ENCODE peak calls at places on chromosomes 3 and 15, in nine cellular contexts. C is esophagus squamous epithelium, Y is stomach, D is tibial nerve, P is ovary, Q is body of pancreas, N is endothelial cell of umbilical vein, T is HCT116, F is heart left ventricle. Z is an unnamed sample.

GRCh38 chr15:79418693-79419279 is 13.3 kb upstream of the MINAR1 start:
- DNase-seq in C (no peak), D (no peak), Y (no peak), N (no peak), Q (no peak), F (no peak), P (no peak), T (no peak), Z (no peak)

GRCh38 chr15:39976291-39977274 is 42.7 kb downstream of the EIF2AK4 start:
- DNase-seq in T (no peak), D (peak), Y (peak), F (peak), N (peak), Q (peak), C (no peak), P (peak), Z (peak)

GRCh38 chr15:42456971-42457370 is 34.0 kb downstream of the ZNF106 start:
- DNase-seq in Q (no peak), T (no peak), D (no peak), P (no peak), C (no peak), F (no peak), Y (no peak), N (no peak), Z (no peak)

GRCh38 chr15:55522741-55523450 is 14.9 kb upstream of the DNAAF4 start:
- DNase-seq in T (no peak), D (no peak), N (no peak), Q (no peak), P (no peak), C (no peak), Y (no peak), F (no peak), Z (no peak)

GRCh38 chr3:149813367-149814281 is 609 bp downstream of the RNF13 start:
- DNase-seq in P (peak), C (no peak), F (no peak), N (peak), D (peak), Q (peak), Y (no peak), T (no peak), Z (no peak)

GRCh38 chr3:138205527-138205926 is 18.4 kb downstream of the ARMC8 start:
- DNase-seq in P (no peak), F (no peak), D (no peak), Y (no peak), T (no peak), Q (no peak), C (no peak), N (no peak), Z (no peak)

GRCh38 chr3:50229490-50229889 is 6.5 kb upstream of the GNAI2 start:
- DNase-seq in F (no peak), C (no peak), D (no peak), Y (no peak), T (no peak), N (no peak), Q (no peak), P (no peak), Z (no peak)

GRCh38 chr3:195154793-195155535 is 116.0 kb downstream of the XXYLT1 start:
- DNase-seq in Y (peak), C (no peak), T (no peak), Q (peak), D (peak), N (peak), P (peak), F (peak), Z (peak)

GRCh38 chr3:53072653-53073552 is 27.0 kb upstream of the SFMBT1 start:
- DNase-seq in N (peak), T (peak), P (peak), F (peak), C (peak), D (peak), Q (peak), Y (peak), Z (peak)

GRCh38 chr15:36428102-36428845 is 151.2 kb upstream of the CDIN1 start:
- DNase-seq in N (peak), P (no peak), D (peak), C (no peak), T (peak), Y (no peak), Q (peak), F (no peak), Z (peak)

GRCh38 chr3:114874447-114874846 is 272.6 kb downstream of the ZBTB20 start:
- DNase-seq in Y (no peak), T (no peak), C (no peak), D (no peak), P (no peak), N (peak), F (peak), Q (no peak), Z (no peak)

GRCh38 chr15:95401586-95401985 is 928.9 kb upstream of the NR2F2 start:
- DNase-seq in C (no peak), Y (no peak), F (no peak), Q (no peak), P (no peak), D (no peak), N (no peak), T (no peak), Z (no peak)

GRCh38 chr3:39502838-39503145 is 35.3 kb downstream of the MOBP start:
- DNase-seq in N (no peak), Q (no peak), C (no peak), D (no peak), Y (no peak), F (no peak), P (no peak), T (no peak), Z (no peak)

GRCh38 chr3:62051506-62051905 is 321.8 kb downstream of the FEZF2 start:
- DNase-seq in Y (peak), P (no peak), F (no peak), Q (peak), D (no peak), T (peak), N (peak), C (no peak), Z (no peak)

GRCh38 chr3:113541519-113541918 is 9.2 kb downstream of the SIDT1 start:
- DNase-seq in N (no peak), T (no peak), C (no peak), D (no peak), F (no peak), P (no peak), Q (no peak), Y (no peak), Z (no peak)

GRCh38 chr3:120021523-120021922 is 72.7 kb downstream of the GSK3B start:
- DNase-seq in N (no peak), Y (no peak), C (no peak), P (no peak), F (no peak), Q (no peak), T (no peak), D (no peak), Z (no peak)

GRCh38 chr15:31328425-31328998 is 1.9 kb downstream of the KLF13 start:
- DNase-seq in T (no peak), P (no peak), D (no peak), F (no peak), C (no peak), N (no peak), Y (no peak), Q (no peak), Z (peak)

GRCh38 chr15:31325432-31325975 is 1.1 kb upstream of the KLF13 start:
- DNase-seq in D (peak), N (no peak), Y (peak), T (no peak), F (peak), Q (peak), P (peak), C (no peak), Z (peak)

GRCh38 chr15:31327674-31328424 is 1.2 kb downstream of the KLF13 start:
- DNase-seq in Q (peak), F (peak), C (no peak), P (peak), N (peak), D (no peak), T (no peak), Y (peak), Z (peak)

GRCh38 chr15:31325976-31326728 is 483 bp upstream of the KLF13 start:
- DNase-seq in N (peak), T (peak), C (peak), Y (peak), D (peak), F (peak), Q (peak), P (peak), Z (peak)

DNA sequence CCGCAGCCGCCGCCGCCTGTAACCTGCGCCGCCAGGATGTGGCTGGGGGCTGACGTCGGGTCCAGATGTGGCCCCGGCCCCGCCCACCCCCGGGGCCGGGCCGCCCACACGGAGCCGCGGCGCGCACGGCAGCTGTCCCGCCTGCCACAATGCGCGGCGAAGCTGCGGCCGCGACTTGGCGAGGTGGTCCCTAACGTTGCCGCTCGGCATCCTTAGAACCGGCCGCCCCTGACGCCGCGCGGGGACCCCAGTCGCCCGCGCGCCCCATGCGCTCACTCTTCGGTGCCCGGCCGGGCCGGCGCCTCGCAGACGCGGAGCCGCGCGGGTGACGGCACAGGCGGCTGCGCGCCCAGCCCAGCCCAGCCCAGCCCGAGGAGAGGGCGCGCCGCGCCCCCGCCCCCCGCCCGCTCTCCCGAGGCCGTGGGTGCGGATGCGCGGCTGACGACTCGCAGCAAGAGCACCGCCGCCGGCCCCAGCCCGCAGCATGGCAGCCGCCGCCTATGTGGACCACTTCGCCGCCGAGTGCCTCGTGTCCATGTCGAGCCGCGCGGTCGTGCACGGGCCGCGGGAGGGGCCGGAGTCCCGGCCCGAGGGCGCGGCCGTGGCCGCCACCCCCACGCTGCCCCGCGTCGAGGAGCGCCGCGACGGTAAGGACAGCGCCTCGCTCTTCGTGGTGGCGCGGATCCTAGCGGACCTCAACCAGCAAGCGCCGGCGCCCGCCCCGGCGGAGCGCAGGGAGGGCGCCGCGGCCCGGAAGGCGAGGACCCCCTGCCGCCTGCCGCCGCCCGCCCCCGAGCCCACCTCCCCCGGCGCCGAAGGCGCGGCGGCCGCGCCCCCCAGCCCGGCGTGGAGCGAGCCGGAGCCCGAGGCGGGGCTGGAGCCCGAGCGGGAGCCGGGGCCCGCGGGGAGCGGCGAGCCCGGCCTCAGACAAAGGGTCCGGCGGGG is at the start of gene KLF13:
- DNase-seq in C (no peak), Q (peak), P (peak), D (no peak), N (no peak), F (peak), T (no peak), Y (peak), Z (peak)
- TF ChIP-seq POLR2A in C (peak), Q (no peak), P (peak), D (peak), N (no peak), F (peak), T (peak), Y (no peak), Z (peak)

GRCh38 chr3:12544652-12545472 is 437 bp downstream of the MKRN2OS start:
- DNase-seq in D (no peak), P (no peak), F (no peak), C (no peak), T (no peak), Q (no peak), Y (no peak), N (no peak), Z (no peak)
- TF ChIP-seq POLR2A in D (no peak), P (no peak), F (no peak), C (no peak), T (no peak), Q (peak), Y (no peak), N (no peak), Z (no peak)

GRCh38 chr15:58549780-58550064 is 117.9 kb downstream of the LIPC start:
- DNase-seq in D (no peak), C (no peak), T (no peak), F (no peak), Y (peak), N (no peak), P (no peak), Q (no peak), Z (no peak)
- TF ChIP-seq POLR2A in D (no peak), C (no peak), T (no peak), F (peak), Y (no peak), N (no peak), P (no peak), Q (no peak), Z (no peak)

GRCh38 chr3:36923523-36923943 is 21.3 kb downstream of the TRANK1 start:
- DNase-seq in T (no peak), C (no peak), N (no peak), F (no peak), P (no peak), D (no peak), Q (no peak), Y (no peak), Z (no peak)

GRCh38 chr3:36928220-36928619 is 16.6 kb downstream of the TRANK1 start:
- DNase-seq in N (no peak), Q (no peak), T (no peak), C (no peak), D (no peak), Y (no peak), P (no peak), F (no peak), Z (no peak)

GRCh38 chr3:36926292-36926897 is 18.5 kb downstream of the TRANK1 start:
- DNase-seq in T (no peak), N (no peak), Q (no peak), C (no peak), D (no peak), F (no peak), Y (no peak), P (no peak), Z (no peak)

GRCh38 chr3:36923981-36924747 is 20.7 kb downstream of the TRANK1 start:
- DNase-seq in P (no peak), Y (no peak), D (no peak), F (no peak), N (no peak), C (no peak), Q (no peak), T (no peak), Z (no peak)

GRCh38 chr3:36924748-36925521 is 19.9 kb downstream of the TRANK1 start:
- DNase-seq in T (no peak), C (no peak), D (no peak), Y (no peak), Q (no peak), P (no peak), F (no peak), N (no peak), Z (no peak)
- TF ChIP-seq POLR2A in T (no peak), C (no peak), D (no peak), Y (no peak), Q (no peak), P (no peak), F (no peak), N (no peak), Z (no peak)

Z was measured in H54.